ENCODE peak calls at places on chromosomes 2 and 18, in eight cellular contexts. S, W, F, R, G, N, X and E are unnamed samples.

GRCh38 chr2:133705287-133705686 is 137.0 kb upstream of the NCKAP5 start:
- DNase-seq in S (no peak), W (no peak), F (no peak), R (no peak), G (no peak), N (no peak), X (no peak), E (no peak)

GRCh38 chr18:60676807-60677206 is 304.2 kb upstream of the MC4R start:
- DNase-seq in S (no peak), W (no peak), F (no peak), R (no peak), G (peak), N (no peak), X (peak), E (no peak)

GRCh38 chr2:237085261-237086221 is at the start of gene COPS8:
- DNase-seq in S (peak), W (peak), F (peak), R (peak), G (peak), N (peak), X (peak), E (peak)

GRCh38 chr2:135299656-135300244 is 231.3 kb downstream of the ZRANB3 start:
- DNase-seq in S (no peak), W (no peak), F (peak), R (no peak), G (no peak), N (no peak), X (no peak), E (no peak)

GRCh38 chr18:54149078-54149697 is 75.3 kb downstream of the MBD2 start:
- DNase-seq in S (no peak), W (peak), F (peak), R (no peak), G (no peak), N (peak), X (no peak), E (no peak)

GRCh38 chr2:69565431-69565839 is 78.1 kb downstream of the AAK1 start:
- DNase-seq in S (peak), W (peak), F (peak), R (peak), G (peak), N (peak), X (peak), E (no peak)

GRCh38 chr18:74748809-74749208 is 151.1 kb downstream of the ZNF407 start:
- DNase-seq in S (no peak), W (no peak), F (no peak), R (no peak), G (no peak), N (no peak), X (peak), E (no peak)

GRCh38 chr2:239533917-239534316 is 133.1 kb upstream of the HDAC4 start:
- DNase-seq in S (peak), W (no peak), F (no peak), R (no peak), G (no peak), N (no peak), X (no peak), E (peak)

GRCh38 chr2:47205576-47206141 is 50.6 kb upstream of the STPG4 start:
- DNase-seq in S (no peak), W (no peak), F (no peak), R (no peak), G (peak), N (no peak), X (no peak), E (no peak)

GRCh38 chr2:132837764-132838163 is 167.8 kb upstream of the LYPD1 start:
- DNase-seq in S (no peak), W (peak), F (no peak), R (no peak), G (no peak), N (no peak), X (peak), E (no peak)

GRCh38 chr2:128578406-128579385 is 260.0 kb upstream of the HS6ST1 start:
- DNase-seq in S (no peak), W (no peak), F (no peak), R (no peak), G (no peak), N (no peak), X (no peak), E (no peak)

GRCh38 chr2:172437419-172438063 is 10.2 kb downstream of the ITGA6 start:
- DNase-seq in S (no peak), W (no peak), F (peak), R (no peak), G (no peak), N (no peak), X (no peak), E (no peak)

GRCh38 chr18:65567372-65567771 is 183.4 kb upstream of the CDH7 start:
- DNase-seq in S (no peak), W (peak), F (no peak), R (no peak), G (peak), N (peak), X (peak), E (no peak)

GRCh38 chr2:239644016-239644415 is 243.2 kb upstream of the HDAC4 start:
- DNase-seq in S (no peak), W (peak), F (peak), R (no peak), G (no peak), N (peak), X (peak), E (no peak)

GRCh38 chr2:39875182-39875913 is 96.3 kb upstream of the THUMPD2 start:
- DNase-seq in S (no peak), W (peak), F (no peak), R (no peak), G (no peak), N (no peak), X (no peak), E (no peak)

GRCh38 chr2:9613291-9613690 is 17.5 kb downstream of the YWHAQ start:
- DNase-seq in S (no peak), W (no peak), F (no peak), R (no peak), G (no peak), N (no peak), X (no peak), E (no peak)

GRCh38 chr18:46756559-46757201 is at the start of gene ST8SIA5:
- DNase-seq in S (no peak), W (no peak), F (peak), R (no peak), G (peak), N (no peak), X (peak), E (no peak)

GRCh38 chr18:77397056-77397455 is 147.4 kb downstream of the GALR1 start:
- DNase-seq in S (no peak), W (no peak), F (no peak), R (no peak), G (no peak), N (no peak), X (no peak), E (no peak)

GRCh38 chr2:178283519-178283918 is 89.2 kb downstream of the OSBPL6 start:
- DNase-seq in S (no peak), W (no peak), F (no peak), R (no peak), G (no peak), N (no peak), X (no peak), E (no peak)

GRCh38 chr2:239821694-239822075 is 203.5 kb downstream of the NDUFA10 start:
- DNase-seq in S (peak), W (no peak), F (no peak), R (no peak), G (no peak), N (no peak), X (no peak), E (no peak)

GRCh38 chr2:240643093-240643810 is 18.0 kb downstream of the GPR35 start:
- DNase-seq in S (no peak), W (no peak), F (no peak), R (no peak), G (no peak), N (no peak), X (no peak), E (peak)

GRCh38 chr2:46493241-46493970 is 14.0 kb downstream of the TMEM247 start:
- DNase-seq in S (no peak), W (peak), F (peak), R (no peak), G (peak), N (no peak), X (no peak), E (no peak)

GRCh38 chr2:40630035-40630434 is 178.1 kb upstream of the SLC8A1 start:
- DNase-seq in S (no peak), W (no peak), F (no peak), R (no peak), G (no peak), N (no peak), X (no peak), E (no peak)

GRCh38 chr2:55114597-55114996 is 64.3 kb upstream of the RTN4 start:
- DNase-seq in S (no peak), W (no peak), F (no peak), R (no peak), G (no peak), N (no peak), X (no peak), E (no peak)

GRCh38 chr18:12598181-12598921 is 59.6 kb downstream of the SPIRE1 start:
- DNase-seq in S (no peak), W (no peak), F (peak), R (no peak), G (peak), N (no peak), X (peak), E (no peak)

DNA sequence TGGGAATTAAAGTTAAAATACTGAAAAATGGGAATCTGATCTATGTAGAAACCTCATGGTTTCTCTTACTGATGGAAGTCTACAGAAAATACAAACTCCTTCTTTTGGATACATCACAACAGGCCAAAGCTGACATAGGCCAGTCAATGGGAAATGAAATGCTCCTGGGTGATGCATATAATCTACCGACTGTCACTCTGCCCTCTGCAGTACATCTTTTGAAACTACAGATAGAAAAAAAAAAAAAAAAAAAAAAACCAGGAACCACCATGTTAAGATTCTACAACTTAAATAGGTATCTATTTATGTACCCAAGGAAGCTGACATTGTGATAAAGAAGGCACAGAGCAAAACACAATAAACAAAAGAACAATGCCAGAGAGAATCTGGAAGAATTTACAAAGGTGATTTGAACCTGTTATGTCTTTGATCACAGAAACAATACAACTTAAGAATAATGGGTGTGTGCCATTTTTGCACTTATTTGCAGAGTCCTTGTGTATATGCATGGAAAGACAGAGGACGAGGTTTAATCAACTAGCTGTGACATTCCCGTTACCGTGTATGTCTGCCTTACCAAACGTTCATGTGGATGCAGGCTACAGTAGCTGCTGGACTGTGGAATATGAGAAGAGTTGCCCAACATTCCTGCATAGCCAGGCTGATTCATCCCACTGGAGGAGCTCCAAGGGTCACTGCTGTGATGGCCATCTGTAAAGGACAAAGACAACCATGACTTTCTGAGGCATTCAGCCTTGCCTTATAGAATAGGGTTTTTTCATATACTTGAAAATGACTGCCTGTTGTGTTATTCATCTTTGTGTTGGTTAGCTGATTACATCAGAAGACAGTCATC is 312.7 kb downstream of the TCF4 start:
- DNase-seq in S (no peak), W (peak), F (peak), R (no peak), G (no peak), N (no peak), X (no peak), E (no peak)
- TF ChIP-seq CTCF in S (no peak), W (no peak), F (peak), R (no peak), G (peak), N (no peak), X (peak), E (peak)

GRCh38 chr2:165778653-165779451 is 15.2 kb downstream of the GALNT3 start:
- DNase-seq in S (no peak), W (peak), F (peak), R (no peak), G (no peak), N (peak), X (peak), E (no peak)
- TF ChIP-seq CTCF in S (no peak), W (peak), F (peak), R (peak), G (peak), N (peak), X (peak), E (peak)

GRCh38 chr2:120777787-120778186 is 42.1 kb downstream of the GLI2 start:
- DNase-seq in S (peak), W (no peak), F (no peak), R (no peak), G (no peak), N (no peak), X (no peak), E (peak)

GRCh38 chr2:120780402-120780801 is 44.7 kb downstream of the GLI2 start:
- DNase-seq in S (no peak), W (no peak), F (no peak), R (no peak), G (no peak), N (no peak), X (no peak), E (no peak)

GRCh38 chr2:120778244-120778643 is 42.6 kb downstream of the GLI2 start:
- DNase-seq in S (peak), W (no peak), F (no peak), R (no peak), G (no peak), N (no peak), X (no peak), E (peak)

GRCh38 chr2:120777170-120777751 is 41.6 kb downstream of the GLI2 start:
- DNase-seq in S (peak), W (no peak), F (no peak), R (no peak), G (no peak), N (no peak), X (no peak), E (peak)

GRCh38 chr2:120779781-120780283 is 44.2 kb downstream of the GLI2 start:
- DNase-seq in S (no peak), W (peak), F (no peak), R (no peak), G (peak), N (no peak), X (peak), E (no peak)
- TF ChIP-seq CTCF in S (no peak), W (no peak), F (no peak), R (no peak), G (peak), N (no peak), X (peak), E (peak)

GRCh38 chr18:13801260-13801601 is 22.7 kb upstream of the MC5R start:
- DNase-seq in S (no peak), W (no peak), F (no peak), R (no peak), G (no peak), N (no peak), X (no peak), E (no peak)

GRCh38 chr18:13804305-13804704 is 19.6 kb upstream of the MC5R start:
- DNase-seq in S (no peak), W (no peak), F (peak), R (no peak), G (no peak), N (no peak), X (no peak), E (no peak)

GRCh38 chr18:13797157-13797611 is 26.8 kb upstream of the MC5R start:
- DNase-seq in S (no peak), W (no peak), F (no peak), R (no peak), G (no peak), N (peak), X (no peak), E (no peak)

GRCh38 chr18:13799396-13799795 is 24.6 kb upstream of the MC5R start:
- DNase-seq in S (no peak), W (no peak), F (no peak), R (no peak), G (no peak), N (no peak), X (no peak), E (no peak)

GRCh38 chr18:13800505-13801259 is 23.3 kb upstream of the MC5R start:
- DNase-seq in S (peak), W (peak), F (peak), R (peak), G (peak), N (peak), X (peak), E (no peak)
- TF ChIP-seq CTCF in S (peak), W (peak), F (no peak), R (peak), G (peak), N (peak), X (peak), E (peak)

GRCh38 chr2:23688486-23689130 is 238.3 kb downstream of the ATAD2B start:
- DNase-seq in S (peak), W (no peak), F (no peak), R (peak), G (no peak), N (no peak), X (no peak), E (peak)

GRCh38 chr2:23687713-23688112 is 239.2 kb downstream of the ATAD2B start:
- DNase-seq in S (no peak), W (no peak), F (no peak), R (no peak), G (no peak), N (no peak), X (no peak), E (no peak)

GRCh38 chr2:23685706-23686105 is 241.2 kb downstream of the ATAD2B start:
- DNase-seq in S (peak), W (no peak), F (no peak), R (no peak), G (no peak), N (no peak), X (no peak), E (no peak)

GRCh38 chr2:23686405-23687029 is 240.4 kb downstream of the ATAD2B start:
- DNase-seq in S (peak), W (no peak), F (no peak), R (peak), G (no peak), N (no peak), X (no peak), E (no peak)

DNA sequence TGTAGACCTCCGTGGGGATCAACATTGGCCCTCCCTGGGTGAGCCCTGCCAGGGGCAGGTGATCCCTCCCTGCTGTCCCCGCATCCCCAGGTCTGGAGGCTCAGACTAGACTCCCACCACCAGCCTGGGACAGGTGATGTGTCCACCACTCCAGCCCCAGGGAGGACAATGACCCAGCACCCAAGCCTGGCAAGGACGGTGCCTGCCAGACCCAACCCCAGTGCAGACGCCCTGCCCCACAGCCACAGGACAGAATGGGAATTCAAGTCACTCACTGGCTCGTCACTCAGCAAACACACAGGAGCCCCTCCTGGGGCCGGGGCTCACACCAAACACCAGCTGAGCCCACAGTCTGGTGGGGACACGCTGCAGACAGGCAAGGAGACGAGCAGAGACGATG is 239.7 kb downstream of the ATAD2B start:
- DNase-seq in S (peak), W (no peak), F (no peak), R (no peak), G (no peak), N (no peak), X (no peak), E (no peak)
- TF ChIP-seq CTCF in S (no peak), W (no peak), F (no peak), R (no peak), G (no peak), N (no peak), X (no peak), E (no peak)

DNA sequence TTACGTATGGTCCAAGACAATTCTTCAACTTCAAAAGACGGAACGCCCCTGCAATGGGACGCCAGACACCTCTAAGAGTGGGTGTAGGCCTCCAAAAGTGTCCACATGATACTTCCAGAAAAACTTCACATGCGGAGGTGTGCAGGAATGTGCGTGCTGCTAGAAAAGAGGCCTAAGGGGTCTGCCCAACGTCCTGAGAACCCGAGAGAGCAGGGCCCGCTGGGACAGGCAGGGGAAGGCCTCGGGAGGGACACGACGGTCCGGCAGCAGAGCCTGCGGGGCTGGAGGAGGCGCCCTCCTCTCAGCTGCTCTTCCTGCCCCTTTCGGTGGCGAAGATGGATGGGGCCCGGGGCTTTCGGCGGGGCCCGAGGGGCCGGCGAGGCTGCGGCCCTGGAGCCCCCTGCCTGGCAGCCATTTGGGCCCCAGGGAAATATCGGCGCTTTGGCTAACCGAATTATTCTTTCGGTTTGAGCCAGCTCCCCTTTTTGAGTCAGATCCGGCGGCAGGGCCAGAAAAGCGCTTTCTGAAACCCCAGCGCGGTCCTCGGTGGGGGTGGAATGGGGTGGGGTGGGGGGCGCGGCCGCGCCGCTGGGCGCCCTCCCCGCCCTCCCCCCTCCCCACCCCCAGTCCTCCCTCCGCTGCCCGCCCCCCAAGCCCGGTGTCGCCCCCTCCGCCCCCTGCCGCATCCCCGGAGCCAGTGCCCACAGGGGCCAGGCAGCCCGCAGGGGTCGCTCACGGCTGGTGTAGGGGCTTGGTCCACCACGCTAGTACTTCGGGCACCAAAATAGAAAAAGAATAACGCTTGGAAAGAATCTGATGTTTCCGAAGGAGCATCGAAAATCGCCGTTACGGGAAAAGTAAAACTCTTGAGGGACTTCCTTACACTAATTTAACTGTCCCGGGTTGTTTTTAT is 9.2 kb upstream of the ARID5A start:
- DNase-seq in S (no peak), W (no peak), F (peak), R (no peak), G (peak), N (no peak), X (peak), E (no peak)
- TF ChIP-seq CTCF in S (peak), W (no peak), F (peak), R (peak), G (peak), N (no peak), X (peak), E (peak)

GRCh38 chr2:111028720-111029119 is 92.0 kb upstream of the BCL2L11 start:
- DNase-seq in S (no peak), W (peak), F (peak), R (no peak), G (no peak), N (no peak), X (no peak), E (no peak)
- TF ChIP-seq CTCF in S (no peak), W (no peak), F (peak), R (no peak), G (no peak), N (no peak), X (peak), E (no peak)

GRCh38 chr18:33761363-33761762 is 183.3 kb downstream of the ASXL3 start:
- DNase-seq in S (no peak), W (peak), F (peak), R (no peak), G (peak), N (no peak), X (peak), E (no peak)
- TF ChIP-seq CTCF in S (peak), W (peak), F (peak), R (peak), G (peak), N (no peak), X (peak), E (peak)

GRCh38 chr2:22360735-22361374 is 1024.1 kb upstream of the KLHL29 start:
- DNase-seq in S (no peak), W (no peak), F (no peak), R (no peak), G (no peak), N (no peak), X (no peak), E (no peak)

GRCh38 chr2:22355816-22356433 is 1029.1 kb upstream of the KLHL29 start:
- DNase-seq in S (no peak), W (peak), F (peak), R (peak), G (peak), N (peak), X (peak), E (no peak)

GRCh38 chr2:22361571-22361970 is 1023.4 kb upstream of the KLHL29 start:
- DNase-seq in S (no peak), W (no peak), F (no peak), R (no peak), G (no peak), N (no peak), X (no peak), E (no peak)

GRCh38 chr2:22359020-22359672 is 1025.8 kb upstream of the KLHL29 start:
- DNase-seq in S (no peak), W (no peak), F (no peak), R (no peak), G (no peak), N (no peak), X (no peak), E (no peak)
- TF ChIP-seq CTCF in S (no peak), W (no peak), F (no peak), R (no peak), G (no peak), N (no peak), X (no peak), E (no peak)